ENCODE peak calls at places on chromosomes 13 and 19, in four cellular contexts. One of them, this sample, is unnamed.

GRCh38 chr19:35533822-35534521 is 716 bp downstream of the GAPDHS start:
- DNase-seq in heart left ventricle: no peak
- DNase-seq in AG04450: no peak
- DNase-seq in DND-41: no peak
- DNase-seq in this sample: peak

GRCh38 chr13:70755411-70755810 is 647.2 kb upstream of the KLHL1 start:
- DNase-seq in heart left ventricle: no peak
- DNase-seq in AG04450: no peak
- DNase-seq in DND-41: no peak
- DNase-seq in this sample: no peak

GRCh38 chr19:47540748-47541147 is 25.9 kb upstream of the NAPA start:
- DNase-seq in DND-41: no peak
- DNase-seq in AG04450: peak
- DNase-seq in heart left ventricle: no peak
- DNase-seq in this sample: peak

GRCh38 chr19:58182577-58182988 is 278 bp upstream of the ZNF274 start:
- DNase-seq in DND-41: peak
- DNase-seq in heart left ventricle: no peak
- DNase-seq in AG04450: no peak
- DNase-seq in this sample: peak

GRCh38 chr19:843836-844299 is 3.1 kb downstream of the PRTN3 start:
- DNase-seq in heart left ventricle: no peak
- DNase-seq in AG04450: no peak
- DNase-seq in DND-41: no peak
- DNase-seq in this sample: no peak

GRCh38 chr13:83088858-83089257 is 793.4 kb downstream of the SLITRK1 start:
- DNase-seq in heart left ventricle: no peak
- DNase-seq in DND-41: no peak
- DNase-seq in AG04450: no peak
- DNase-seq in this sample: no peak

GRCh38 chr13:110447058-110447511 is 114.4 kb downstream of the RAB20 start:
- DNase-seq in AG04450: no peak
- DNase-seq in DND-41: no peak
- DNase-seq in heart left ventricle: no peak
- DNase-seq in this sample: peak

GRCh38 chr13:38979891-38980627 is 10.6 kb downstream of the STOML3 start:
- DNase-seq in DND-41: no peak
- DNase-seq in heart left ventricle: peak
- DNase-seq in AG04450: no peak
- DNase-seq in this sample: no peak

GRCh38 chr19:55383279-55383788 is 758 bp downstream of the TMEM238 start:
- DNase-seq in DND-41: peak
- DNase-seq in heart left ventricle: no peak
- DNase-seq in AG04450: no peak
- DNase-seq in this sample: no peak

GRCh38 chr13:48923376-48923775 is 52.3 kb upstream of the FNDC3A start:
- DNase-seq in DND-41: no peak
- DNase-seq in AG04450: no peak
- DNase-seq in heart left ventricle: no peak
- DNase-seq in this sample: no peak

GRCh38 chr19:12774588-12775555 is at the start of gene HOOK2:
- DNase-seq in DND-41: no peak
- DNase-seq in heart left ventricle: no peak
- DNase-seq in AG04450: no peak
- DNase-seq in this sample: no peak

GRCh38 chr19:14871619-14872230 is 14.2 kb downstream of the OR7A17 start:
- DNase-seq in AG04450: no peak
- DNase-seq in DND-41: no peak
- DNase-seq in heart left ventricle: no peak
- DNase-seq in this sample: peak
- TF ChIP-seq CTCF in AG04450: peak
- TF ChIP-seq CTCF in DND-41: peak
- TF ChIP-seq CTCF in heart left ventricle: peak
- TF ChIP-seq CTCF in this sample: peak

GRCh38 chr13:100645382-100645781 is 29.2 kb downstream of the TMTC4 start:
- DNase-seq in DND-41: no peak
- DNase-seq in heart left ventricle: no peak
- DNase-seq in AG04450: no peak
- DNase-seq in this sample: no peak

GRCh38 chr13:100644328-100644727 is 30.3 kb downstream of the TMTC4 start:
- DNase-seq in heart left ventricle: no peak
- DNase-seq in DND-41: no peak
- DNase-seq in AG04450: peak
- DNase-seq in this sample: no peak

GRCh38 chr13:100648354-100648753 is 26.2 kb downstream of the TMTC4 start:
- DNase-seq in heart left ventricle: no peak
- DNase-seq in AG04450: no peak
- DNase-seq in DND-41: no peak
- DNase-seq in this sample: no peak

GRCh38 chr13:100646871-100647270 is 27.7 kb downstream of the TMTC4 start:
- DNase-seq in DND-41: no peak
- DNase-seq in AG04450: no peak
- DNase-seq in heart left ventricle: no peak
- DNase-seq in this sample: no peak

GRCh38 chr13:100646030-100646673 is 28.4 kb downstream of the TMTC4 start:
- DNase-seq in heart left ventricle: no peak
- DNase-seq in DND-41: no peak
- DNase-seq in AG04450: no peak
- DNase-seq in this sample: no peak
- TF ChIP-seq CTCF in heart left ventricle: peak
- TF ChIP-seq CTCF in DND-41: peak
- TF ChIP-seq CTCF in AG04450: peak
- TF ChIP-seq CTCF in this sample: peak

GRCh38 chr13:34208326-34208725 is 390.4 kb downstream of the RFC3 start:
- DNase-seq in DND-41: no peak
- DNase-seq in heart left ventricle: no peak
- DNase-seq in AG04450: no peak
- DNase-seq in this sample: no peak
- TF ChIP-seq CTCF in DND-41: no peak
- TF ChIP-seq CTCF in heart left ventricle: no peak
- TF ChIP-seq CTCF in AG04450: no peak
- TF ChIP-seq CTCF in this sample: no peak

DNA sequence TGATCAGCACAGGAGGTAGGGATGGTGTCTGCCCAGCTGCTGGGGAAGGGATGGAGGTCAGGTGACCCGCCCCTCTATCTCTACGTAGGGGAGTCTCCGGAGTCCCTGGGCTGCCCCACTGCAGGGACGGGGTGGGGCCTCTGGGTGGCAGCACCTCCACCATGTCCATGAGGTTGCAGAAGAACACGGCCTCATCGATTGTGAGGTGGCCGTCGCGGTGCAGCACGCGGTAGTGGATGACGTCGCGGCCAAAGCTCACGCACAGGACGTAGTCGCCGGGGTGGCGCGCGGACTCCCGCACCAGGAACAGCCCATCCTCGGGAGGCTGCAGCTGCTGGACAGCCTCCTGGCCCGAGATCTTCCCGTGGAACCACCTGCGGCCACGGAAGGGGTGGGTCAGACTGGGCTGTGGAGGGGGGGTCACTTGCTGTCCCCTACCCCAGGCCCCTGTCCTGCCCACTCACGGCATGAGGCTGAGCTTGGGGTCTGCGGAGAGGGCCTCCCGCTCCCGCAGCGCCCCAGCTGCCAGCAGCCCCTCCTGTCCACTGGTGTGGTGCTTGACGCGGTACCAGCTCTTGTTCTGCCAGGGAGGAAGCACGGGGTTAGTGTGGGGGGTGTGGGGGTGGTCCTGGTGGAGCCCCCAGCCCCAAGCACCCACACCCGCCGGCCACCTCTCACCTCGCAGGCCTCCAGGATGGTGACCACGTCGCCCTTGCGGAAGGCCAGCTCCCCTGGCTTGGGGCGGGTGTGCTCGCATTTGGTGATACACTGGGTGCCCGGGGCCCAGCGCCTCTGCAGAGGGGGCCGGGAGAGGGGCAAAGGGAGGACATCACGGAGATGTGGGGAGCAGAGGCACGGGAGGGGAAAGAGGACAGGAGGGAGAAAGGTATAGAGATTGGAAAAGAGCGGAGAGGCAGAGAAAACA is 2.3 kb downstream of the MATK start:
- DNase-seq in AG04450: no peak
- DNase-seq in heart left ventricle: no peak
- DNase-seq in DND-41: no peak
- DNase-seq in this sample: no peak
- TF ChIP-seq CTCF in AG04450: no peak
- TF ChIP-seq CTCF in heart left ventricle: peak
- TF ChIP-seq CTCF in DND-41: peak
- TF ChIP-seq CTCF in this sample: no peak

GRCh38 chr19:49118565-49119410 is at the start of gene C19orf73:
- DNase-seq in heart left ventricle: peak
- DNase-seq in DND-41: peak
- DNase-seq in AG04450: peak
- DNase-seq in this sample: peak
- TF ChIP-seq CTCF in heart left ventricle: peak
- TF ChIP-seq CTCF in DND-41: peak
- TF ChIP-seq CTCF in AG04450: peak
- TF ChIP-seq CTCF in this sample: no peak

DNA sequence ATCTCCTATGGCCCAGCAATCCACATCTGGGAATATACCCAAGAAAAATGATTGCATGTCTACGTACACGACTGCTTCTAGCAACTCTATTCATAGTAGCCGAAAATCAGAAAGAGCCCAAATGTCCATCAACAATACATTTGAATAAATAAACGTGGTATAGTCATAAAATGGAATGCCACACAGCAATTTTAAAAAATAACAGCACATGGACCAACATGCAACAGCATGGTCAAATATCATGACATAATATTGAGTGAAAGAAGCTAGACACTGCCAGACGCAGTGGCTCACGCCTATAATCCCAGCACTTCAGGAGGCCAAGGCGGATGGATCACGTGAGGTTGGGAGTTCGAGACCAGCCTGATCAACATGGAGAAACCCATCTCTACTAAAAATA is 16.3 kb downstream of the TEX101 start:
- DNase-seq in heart left ventricle: no peak
- DNase-seq in DND-41: no peak
- DNase-seq in AG04450: no peak
- DNase-seq in this sample: no peak
- TF ChIP-seq CTCF in heart left ventricle: no peak
- TF ChIP-seq CTCF in DND-41: no peak
- TF ChIP-seq CTCF in AG04450: no peak
- TF ChIP-seq CTCF in this sample: no peak

GRCh38 chr19:19133985-19134384 is 4.3 kb downstream of the TMEM161A start:
- DNase-seq in DND-41: no peak
- DNase-seq in heart left ventricle: no peak
- DNase-seq in AG04450: no peak
- DNase-seq in this sample: no peak

GRCh38 chr19:19131989-19132388 is 6.3 kb downstream of the TMEM161A start:
- DNase-seq in DND-41: no peak
- DNase-seq in AG04450: no peak
- DNase-seq in heart left ventricle: no peak
- DNase-seq in this sample: no peak

GRCh38 chr19:19132912-19133311 is 5.4 kb downstream of the TMEM161A start:
- DNase-seq in AG04450: no peak
- DNase-seq in heart left ventricle: no peak
- DNase-seq in DND-41: no peak
- DNase-seq in this sample: no peak

GRCh38 chr19:19137556-19138109 is 645 bp downstream of the TMEM161A start:
- DNase-seq in heart left ventricle: no peak
- DNase-seq in DND-41: no peak
- DNase-seq in AG04450: no peak
- DNase-seq in this sample: peak

GRCh38 chr19:19134687-19135158 is 3.6 kb downstream of the TMEM161A start:
- DNase-seq in AG04450: no peak
- DNase-seq in heart left ventricle: peak
- DNase-seq in DND-41: peak
- DNase-seq in this sample: peak
- TF ChIP-seq CTCF in AG04450: no peak
- TF ChIP-seq CTCF in heart left ventricle: no peak
- TF ChIP-seq CTCF in DND-41: no peak
- TF ChIP-seq CTCF in this sample: no peak

GRCh38 chr19:39190768-39191167 is 6.0 kb upstream of the NCCRP1 start:
- DNase-seq in AG04450: no peak
- DNase-seq in heart left ventricle: no peak
- DNase-seq in DND-41: no peak
- DNase-seq in this sample: no peak
- TF ChIP-seq CTCF in AG04450: no peak
- TF ChIP-seq CTCF in heart left ventricle: no peak
- TF ChIP-seq CTCF in DND-41: no peak
- TF ChIP-seq CTCF in this sample: no peak

DNA sequence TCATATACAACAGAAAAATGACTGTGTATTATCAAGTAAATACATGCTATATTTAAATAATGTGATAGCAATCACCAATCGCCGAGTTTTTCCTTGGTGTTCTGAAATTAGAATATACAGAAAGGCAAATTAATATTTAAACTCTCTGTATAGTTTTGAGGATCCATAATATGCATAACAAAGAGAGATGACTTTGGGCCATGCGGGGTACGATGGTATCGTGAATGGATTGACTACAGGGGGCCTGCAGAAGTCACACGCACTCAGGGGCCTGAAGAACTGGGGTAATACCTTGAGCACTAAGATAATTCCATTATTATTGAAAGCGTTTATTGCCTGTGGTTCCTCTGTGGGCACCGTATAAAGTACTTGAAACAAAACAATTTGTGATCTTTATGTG is 314.0 kb downstream of the TEX29 start:
- DNase-seq in DND-41: no peak
- DNase-seq in AG04450: no peak
- DNase-seq in heart left ventricle: no peak
- DNase-seq in this sample: no peak
- TF ChIP-seq CTCF in DND-41: no peak
- TF ChIP-seq CTCF in AG04450: no peak
- TF ChIP-seq CTCF in heart left ventricle: no peak
- TF ChIP-seq CTCF in this sample: no peak